ENCODE peak calls at places on chromosome 12, in seven cellular contexts. One of them, this sample, is unnamed.

GRCh38 chr12:42756841-42757661 is 167.5 kb upstream of the PRICKLE1 start:
- DNase-seq in aorta: no peak
- DNase-seq in iPS-NIHi11: peak
- DNase-seq in NCI-H1417: no peak
- DNase-seq in cardiac muscle cell: peak
- DNase-seq in occipital lobe: no peak
- DNase-seq in HEK293T: no peak
- DNase-seq in this sample: peak

GRCh38 chr12:53886996-53887395 is 51.6 kb upstream of the HOXC13 start:
- DNase-seq in cardiac muscle cell: no peak
- DNase-seq in occipital lobe: no peak
- DNase-seq in aorta: no peak
- DNase-seq in iPS-NIHi11: no peak
- DNase-seq in HEK293T: no peak
- DNase-seq in NCI-H1417: no peak
- DNase-seq in this sample: no peak

GRCh38 chr12:17954788-17955187 is 135.2 kb downstream of the RERGL start:
- DNase-seq in HEK293T: no peak
- DNase-seq in cardiac muscle cell: no peak
- DNase-seq in iPS-NIHi11: no peak
- DNase-seq in aorta: no peak
- DNase-seq in NCI-H1417: no peak
- DNase-seq in occipital lobe: no peak
- DNase-seq in this sample: no peak

GRCh38 chr12:128323115-128323514 is 56.1 kb downstream of the TMEM132C start:
- DNase-seq in cardiac muscle cell: no peak
- DNase-seq in aorta: no peak
- DNase-seq in NCI-H1417: no peak
- DNase-seq in iPS-NIHi11: no peak
- DNase-seq in HEK293T: no peak
- DNase-seq in occipital lobe: no peak
- DNase-seq in this sample: no peak

GRCh38 chr12:6961695-6962284 is 8.7 kb downstream of the PHB2 start:
- DNase-seq in cardiac muscle cell: peak
- DNase-seq in occipital lobe: no peak
- DNase-seq in iPS-NIHi11: peak
- DNase-seq in aorta: peak
- DNase-seq in HEK293T: peak
- DNase-seq in NCI-H1417: peak
- DNase-seq in this sample: peak

GRCh38 chr12:24133385-24133784 is 183.9 kb upstream of the SOX5 start:
- DNase-seq in HEK293T: no peak
- DNase-seq in occipital lobe: no peak
- DNase-seq in NCI-H1417: no peak
- DNase-seq in aorta: no peak
- DNase-seq in iPS-NIHi11: peak
- DNase-seq in cardiac muscle cell: no peak
- DNase-seq in this sample: peak

GRCh38 chr12:91205791-91206190 is 23.2 kb upstream of the DCN start:
- DNase-seq in aorta: no peak
- DNase-seq in occipital lobe: no peak
- DNase-seq in iPS-NIHi11: no peak
- DNase-seq in cardiac muscle cell: no peak
- DNase-seq in HEK293T: no peak
- DNase-seq in NCI-H1417: no peak
- DNase-seq in this sample: no peak

GRCh38 chr12:78617683-78618082 is 246.9 kb upstream of the SYT1 start:
- DNase-seq in NCI-H1417: no peak
- DNase-seq in occipital lobe: no peak
- DNase-seq in iPS-NIHi11: no peak
- DNase-seq in aorta: no peak
- DNase-seq in cardiac muscle cell: no peak
- DNase-seq in HEK293T: no peak
- DNase-seq in this sample: no peak

GRCh38 chr12:96780330-96780729 is 126.7 kb upstream of the NEDD1 start:
- DNase-seq in HEK293T: no peak
- DNase-seq in iPS-NIHi11: no peak
- DNase-seq in occipital lobe: no peak
- DNase-seq in NCI-H1417: no peak
- DNase-seq in aorta: no peak
- DNase-seq in cardiac muscle cell: no peak
- DNase-seq in this sample: no peak

GRCh38 chr12:91383106-91383505 is 200.5 kb upstream of the DCN start:
- DNase-seq in aorta: no peak
- DNase-seq in iPS-NIHi11: no peak
- DNase-seq in occipital lobe: no peak
- DNase-seq in HEK293T: no peak
- DNase-seq in NCI-H1417: no peak
- DNase-seq in cardiac muscle cell: no peak
- DNase-seq in this sample: no peak

GRCh38 chr12:123441523-123442164 is 5.2 kb upstream of the RILPL2 start:
- DNase-seq in occipital lobe: no peak
- DNase-seq in aorta: no peak
- DNase-seq in HEK293T: no peak
- DNase-seq in iPS-NIHi11: no peak
- DNase-seq in cardiac muscle cell: no peak
- DNase-seq in NCI-H1417: no peak
- DNase-seq in this sample: no peak

GRCh38 chr12:29228474-29229157 is 79.5 kb downstream of the FAR2 start:
- DNase-seq in HEK293T: no peak
- DNase-seq in cardiac muscle cell: no peak
- DNase-seq in NCI-H1417: no peak
- DNase-seq in occipital lobe: no peak
- DNase-seq in aorta: no peak
- DNase-seq in iPS-NIHi11: no peak
- DNase-seq in this sample: peak

GRCh38 chr12:84701041-84701440 is 211.6 kb downstream of the SLC6A15 start:
- DNase-seq in NCI-H1417: no peak
- DNase-seq in cardiac muscle cell: no peak
- DNase-seq in iPS-NIHi11: no peak
- DNase-seq in HEK293T: no peak
- DNase-seq in occipital lobe: no peak
- DNase-seq in aorta: no peak
- DNase-seq in this sample: no peak

GRCh38 chr12:22250762-22251161 is 83.7 kb downstream of the ST8SIA1 start:
- DNase-seq in aorta: no peak
- DNase-seq in occipital lobe: no peak
- DNase-seq in NCI-H1417: no peak
- DNase-seq in HEK293T: no peak
- DNase-seq in cardiac muscle cell: no peak
- DNase-seq in iPS-NIHi11: no peak
- DNase-seq in this sample: no peak

GRCh38 chr12:130973109-130973508 is 19.4 kb downstream of the ADGRD1 start:
- DNase-seq in aorta: no peak
- DNase-seq in NCI-H1417: no peak
- DNase-seq in HEK293T: no peak
- DNase-seq in iPS-NIHi11: no peak
- DNase-seq in occipital lobe: no peak
- DNase-seq in cardiac muscle cell: no peak
- DNase-seq in this sample: no peak

GRCh38 chr12:125259525-125259924 is 194.3 kb downstream of the AACS start:
- DNase-seq in NCI-H1417: no peak
- DNase-seq in cardiac muscle cell: no peak
- DNase-seq in iPS-NIHi11: no peak
- DNase-seq in occipital lobe: no peak
- DNase-seq in aorta: no peak
- DNase-seq in HEK293T: no peak
- DNase-seq in this sample: no peak

GRCh38 chr12:3342051-3342450 is 149.0 kb upstream of the PRMT8 start:
- DNase-seq in occipital lobe: peak
- DNase-seq in iPS-NIHi11: peak
- DNase-seq in HEK293T: peak
- DNase-seq in NCI-H1417: peak
- DNase-seq in cardiac muscle cell: peak
- DNase-seq in aorta: no peak
- DNase-seq in this sample: peak

GRCh38 chr12:108768591-108769500 is 37.5 kb upstream of the CORO1C start:
- DNase-seq in aorta: peak
- DNase-seq in cardiac muscle cell: peak
- DNase-seq in iPS-NIHi11: peak
- DNase-seq in HEK293T: no peak
- DNase-seq in NCI-H1417: no peak
- DNase-seq in occipital lobe: no peak
- DNase-seq in this sample: peak

GRCh38 chr12:47032644-47033043 is 46.8 kb upstream of the PCED1B start:
- DNase-seq in occipital lobe: no peak
- DNase-seq in iPS-NIHi11: peak
- DNase-seq in cardiac muscle cell: peak
- DNase-seq in NCI-H1417: no peak
- DNase-seq in HEK293T: peak
- DNase-seq in aorta: no peak
- DNase-seq in this sample: no peak

GRCh38 chr12:58919271-58920101 is 818 bp downstream of the LRIG3 start:
- DNase-seq in HEK293T: peak
- DNase-seq in iPS-NIHi11: peak
- DNase-seq in occipital lobe: no peak
- DNase-seq in NCI-H1417: peak
- DNase-seq in cardiac muscle cell: peak
- DNase-seq in aorta: no peak
- DNase-seq in this sample: no peak

GRCh38 chr12:12398026-12398859 is 41.4 kb downstream of the BORCS5 start:
- DNase-seq in HEK293T: no peak
- DNase-seq in aorta: no peak
- DNase-seq in iPS-NIHi11: no peak
- DNase-seq in NCI-H1417: no peak
- DNase-seq in cardiac muscle cell: no peak
- DNase-seq in occipital lobe: peak
- DNase-seq in this sample: no peak

GRCh38 chr12:46264057-46264456 is 4.8 kb downstream of the SLC38A1 start:
- DNase-seq in occipital lobe: no peak
- DNase-seq in aorta: no peak
- DNase-seq in cardiac muscle cell: no peak
- DNase-seq in HEK293T: no peak
- DNase-seq in iPS-NIHi11: no peak
- DNase-seq in NCI-H1417: no peak
- DNase-seq in this sample: no peak

GRCh38 chr12:50676761-50677160 is 87.1 kb upstream of the ATF1 start:
- DNase-seq in HEK293T: no peak
- DNase-seq in cardiac muscle cell: no peak
- DNase-seq in occipital lobe: no peak
- DNase-seq in aorta: no peak
- DNase-seq in NCI-H1417: no peak
- DNase-seq in iPS-NIHi11: no peak
- DNase-seq in this sample: no peak

GRCh38 chr12:47828967-47829482 is 9.3 kb upstream of the HDAC7 start:
- DNase-seq in occipital lobe: no peak
- DNase-seq in HEK293T: no peak
- DNase-seq in NCI-H1417: no peak
- DNase-seq in aorta: peak
- DNase-seq in cardiac muscle cell: peak
- DNase-seq in iPS-NIHi11: peak
- DNase-seq in this sample: peak

GRCh38 chr12:5027436-5027835 is 16.2 kb upstream of the KCNA5 start:
- DNase-seq in HEK293T: no peak
- DNase-seq in NCI-H1417: peak
- DNase-seq in aorta: no peak
- DNase-seq in iPS-NIHi11: no peak
- DNase-seq in cardiac muscle cell: no peak
- DNase-seq in occipital lobe: no peak
- DNase-seq in this sample: no peak

GRCh38 chr12:42865282-42865681 is 275.7 kb upstream of the PRICKLE1 start:
- DNase-seq in occipital lobe: no peak
- DNase-seq in cardiac muscle cell: no peak
- DNase-seq in HEK293T: no peak
- DNase-seq in NCI-H1417: no peak
- DNase-seq in aorta: no peak
- DNase-seq in iPS-NIHi11: no peak
- DNase-seq in this sample: no peak

GRCh38 chr12:69701821-69702220 is 2.7 kb upstream of the BEST3 start:
- DNase-seq in iPS-NIHi11: no peak
- DNase-seq in HEK293T: no peak
- DNase-seq in NCI-H1417: no peak
- DNase-seq in occipital lobe: no peak
- DNase-seq in cardiac muscle cell: no peak
- DNase-seq in aorta: no peak
- DNase-seq in this sample: no peak

GRCh38 chr12:124466200-124467128 is 100.9 kb downstream of the NCOR2 start:
- DNase-seq in iPS-NIHi11: no peak
- DNase-seq in NCI-H1417: no peak
- DNase-seq in HEK293T: no peak
- DNase-seq in cardiac muscle cell: no peak
- DNase-seq in occipital lobe: no peak
- DNase-seq in aorta: peak
- DNase-seq in this sample: no peak